ENCODE peak calls at places on chromosomes 13 and 19, in nine cellular contexts. Q, B, J, D, G, E, T, R and V are unnamed samples.

GRCh38 chr19:8580710-8581281 is 3.6 kb upstream of the MYO1F start:
- DNase-seq in T (peak), R (peak), E (no peak), Q (peak), B (peak), D (peak), J (peak), G (peak), V (peak)

GRCh38 chr19:30428281-30428680 is 56.1 kb downstream of the ZNF536 start:
- DNase-seq in E (no peak), T (no peak), G (no peak), J (no peak), B (no peak), R (no peak), D (no peak), Q (no peak), V (no peak)

GRCh38 chr19:41219924-41220567 is 1.0 kb downstream of the AXL start:
- DNase-seq in J (peak), D (no peak), B (no peak), T (peak), Q (no peak), G (no peak), E (no peak), R (no peak), V (no peak)

GRCh38 chr19:28864024-28864503 is 348.9 kb downstream of the UQCRFS1 start:
- DNase-seq in T (no peak), J (no peak), R (no peak), D (no peak), G (no peak), Q (no peak), B (no peak), E (no peak), V (no peak)

GRCh38 chr13:29279859-29280258 is 315.6 kb downstream of the SLC7A1 start:
- DNase-seq in Q (no peak), B (no peak), R (no peak), T (no peak), G (no peak), E (no peak), J (no peak), D (no peak), V (no peak)

GRCh38 chr13:112071011-112071901 is 4.3 kb downstream of the SOX1 start:
- DNase-seq in Q (no peak), G (no peak), R (no peak), B (no peak), D (no peak), E (no peak), J (no peak), T (no peak), V (no peak)

GRCh38 chr13:113208424-113209335 is at the start of gene PCID2:
- DNase-seq in D (peak), B (peak), R (peak), T (peak), J (peak), E (peak), G (peak), Q (peak), V (no peak)

GRCh38 chr13:45086484-45086883 is 33.8 kb upstream of the GTF2F2 start:
- DNase-seq in D (no peak), G (no peak), Q (no peak), T (no peak), E (no peak), R (no peak), J (no peak), B (no peak), V (no peak)

GRCh38 chr19:14677464-14677863 is 2.8 kb upstream of the ADGRE3 start:
- DNase-seq in J (no peak), B (no peak), T (no peak), D (no peak), Q (no peak), G (no peak), E (no peak), R (no peak), V (no peak)
- TF ChIP-seq REST in J (no peak), B (no peak), T (no peak), D (no peak), Q (no peak), G (no peak), E (no peak), R (no peak), V (no peak)

GRCh38 chr13:36151591-36151990 is 20.4 kb upstream of the DCLK1 start:
- DNase-seq in T (no peak), Q (no peak), E (no peak), B (no peak), R (no peak), D (no peak), J (no peak), G (no peak), V (no peak)
- TF ChIP-seq REST in T (no peak), Q (no peak), E (no peak), B (no peak), R (no peak), D (no peak), J (no peak), G (no peak), V (no peak)

GRCh38 chr19:33639034-33639681 is 17.4 kb downstream of the CHST8 start:
- DNase-seq in B (no peak), Q (no peak), J (no peak), G (no peak), E (no peak), R (no peak), T (no peak), D (no peak), V (no peak)
- TF ChIP-seq REST in B (no peak), Q (no peak), J (no peak), G (no peak), E (no peak), R (no peak), T (no peak), D (no peak), V (no peak)

GRCh38 chr19:401836-402535 is 7.0 kb downstream of the C2CD4C start:
- DNase-seq in R (no peak), B (no peak), Q (peak), J (no peak), D (no peak), E (no peak), G (no peak), T (no peak), V (no peak)
- TF ChIP-seq REST in R (no peak), B (no peak), Q (no peak), J (no peak), D (no peak), E (no peak), G (no peak), T (no peak), V (no peak)

GRCh38 chr19:56958428-56958827 is 117.9 kb upstream of the PEG3 start:
- DNase-seq in T (no peak), R (no peak), B (no peak), Q (no peak), J (no peak), D (no peak), E (no peak), G (no peak), V (no peak)

GRCh38 chr19:56959211-56959610 is 118.7 kb upstream of the PEG3 start:
- DNase-seq in D (no peak), Q (no peak), J (no peak), R (no peak), E (no peak), B (no peak), G (no peak), T (no peak), V (no peak)

GRCh38 chr19:56964526-56964925 is 124.0 kb upstream of the PEG3 start:
- DNase-seq in Q (no peak), D (no peak), B (no peak), T (no peak), E (no peak), J (no peak), R (no peak), G (no peak), V (no peak)

GRCh38 chr19:56956503-56957226 is 116.1 kb upstream of the PEG3 start:
- DNase-seq in G (no peak), Q (no peak), E (no peak), J (no peak), T (no peak), D (no peak), B (no peak), R (no peak), V (no peak)

DNA sequence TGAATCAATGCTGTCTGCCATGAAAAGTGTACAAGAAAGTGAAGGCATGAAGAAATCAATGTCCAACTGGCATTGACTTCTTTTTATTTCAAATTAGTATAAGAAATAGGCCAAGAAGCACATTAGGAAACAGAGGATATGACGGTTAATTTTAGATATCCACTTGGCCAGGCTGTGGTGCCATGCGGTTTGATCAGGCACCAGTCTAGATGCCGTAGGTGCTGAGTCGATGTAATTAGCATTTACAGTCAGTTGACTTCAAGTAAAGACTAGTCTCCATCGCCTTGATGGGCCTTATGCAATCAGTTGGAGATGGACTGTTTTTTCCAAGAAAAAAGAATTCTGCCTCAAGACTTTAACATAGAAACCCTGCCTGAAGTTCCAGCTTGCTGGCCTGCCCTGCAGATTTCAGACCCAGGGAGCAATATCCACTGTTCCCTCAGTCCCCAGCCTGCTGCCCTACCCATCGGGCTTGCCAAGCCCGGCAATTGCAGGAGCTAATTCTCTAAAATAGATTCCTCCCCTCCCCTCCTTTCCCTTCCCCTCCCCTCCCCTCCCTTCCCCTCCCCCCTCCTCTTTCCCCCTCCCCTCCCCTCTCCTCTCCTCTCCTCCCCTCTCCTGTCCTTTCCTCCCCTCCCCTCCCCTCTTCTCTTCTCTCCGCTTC is 120.6 kb upstream of the PEG3 start:
- DNase-seq in T (no peak), B (no peak), E (no peak), Q (no peak), D (no peak), G (no peak), J (no peak), R (no peak), V (no peak)
- TF ChIP-seq REST in T (no peak), B (no peak), E (no peak), Q (no peak), D (no peak), G (no peak), J (no peak), R (no peak), V (no peak)

GRCh38 chr19:13887039-13887438 is 10.1 kb downstream of the NANOS3 start:
- DNase-seq in E (no peak), T (no peak), B (no peak), D (no peak), J (no peak), R (no peak), G (no peak), Q (no peak), V (no peak)

GRCh38 chr19:13885826-13886365 is 9.0 kb downstream of the NANOS3 start:
- DNase-seq in G (no peak), T (no peak), J (no peak), Q (peak), D (no peak), R (no peak), E (no peak), B (no peak), V (no peak)

GRCh38 chr19:13882841-13883240 is 5.9 kb downstream of the NANOS3 start:
- DNase-seq in Q (peak), B (no peak), T (no peak), R (no peak), J (no peak), E (no peak), G (no peak), D (no peak), V (no peak)

GRCh38 chr19:13883665-13884064 is 6.7 kb downstream of the NANOS3 start:
- DNase-seq in T (peak), G (no peak), R (no peak), Q (peak), J (no peak), B (no peak), E (no peak), D (no peak), V (no peak)

DNA sequence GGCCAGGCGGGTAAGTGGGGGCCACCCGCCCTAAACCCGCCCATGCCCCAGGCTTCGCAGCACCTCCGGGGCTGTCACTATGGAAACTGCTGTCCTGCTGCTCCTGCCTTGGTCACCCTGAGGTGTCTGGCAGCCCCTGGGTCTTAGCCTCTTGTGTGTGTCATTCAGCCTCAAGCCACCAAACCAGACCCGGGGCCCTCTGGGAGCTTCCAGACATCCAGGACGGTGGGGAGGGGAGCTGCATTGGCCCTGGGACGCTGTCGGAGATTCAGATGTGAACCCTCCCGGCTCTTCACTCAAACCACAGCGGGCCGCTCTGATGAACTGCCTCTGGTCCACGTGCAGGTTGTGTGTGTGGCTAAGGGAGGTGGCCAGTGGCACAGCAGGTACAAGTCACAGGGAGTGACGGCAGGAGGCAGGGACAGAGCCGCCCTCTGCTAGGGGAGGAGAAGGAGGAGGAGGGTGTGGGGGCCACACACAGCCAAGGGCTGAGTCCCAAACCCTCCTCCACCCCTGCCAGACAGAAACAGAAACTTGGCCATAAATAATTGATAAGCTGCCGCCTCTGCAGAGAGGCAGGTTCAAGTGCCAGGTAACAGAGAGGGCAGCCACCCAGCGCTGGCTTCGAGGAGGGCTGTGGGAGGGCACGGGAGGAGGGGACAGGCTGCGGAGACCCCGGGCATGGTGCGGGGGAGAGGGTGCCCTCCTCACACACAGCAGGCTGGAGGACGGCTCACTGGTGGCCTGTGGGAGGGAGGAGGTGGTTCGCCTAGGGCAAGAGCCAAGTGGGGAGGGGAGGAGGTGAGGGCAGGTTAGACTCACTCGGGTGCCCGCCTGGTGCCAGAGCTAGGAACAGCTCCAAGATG is 8.0 kb downstream of the NANOS3 start:
- DNase-seq in E (no peak), J (no peak), R (no peak), D (no peak), G (no peak), Q (peak), B (no peak), T (no peak), V (no peak)
- TF ChIP-seq REST in E (no peak), J (no peak), R (no peak), D (no peak), G (no peak), Q (no peak), B (no peak), T (no peak), V (no peak)

GRCh38 chr19:57056972-57057371 is 62.8 kb upstream of the USP29 start:
- DNase-seq in B (no peak), E (no peak), D (no peak), G (no peak), T (no peak), R (no peak), Q (no peak), J (no peak), V (no peak)
- TF ChIP-seq REST in B (no peak), E (no peak), D (no peak), G (no peak), T (no peak), R (no peak), Q (no peak), J (no peak), V (no peak)

DNA sequence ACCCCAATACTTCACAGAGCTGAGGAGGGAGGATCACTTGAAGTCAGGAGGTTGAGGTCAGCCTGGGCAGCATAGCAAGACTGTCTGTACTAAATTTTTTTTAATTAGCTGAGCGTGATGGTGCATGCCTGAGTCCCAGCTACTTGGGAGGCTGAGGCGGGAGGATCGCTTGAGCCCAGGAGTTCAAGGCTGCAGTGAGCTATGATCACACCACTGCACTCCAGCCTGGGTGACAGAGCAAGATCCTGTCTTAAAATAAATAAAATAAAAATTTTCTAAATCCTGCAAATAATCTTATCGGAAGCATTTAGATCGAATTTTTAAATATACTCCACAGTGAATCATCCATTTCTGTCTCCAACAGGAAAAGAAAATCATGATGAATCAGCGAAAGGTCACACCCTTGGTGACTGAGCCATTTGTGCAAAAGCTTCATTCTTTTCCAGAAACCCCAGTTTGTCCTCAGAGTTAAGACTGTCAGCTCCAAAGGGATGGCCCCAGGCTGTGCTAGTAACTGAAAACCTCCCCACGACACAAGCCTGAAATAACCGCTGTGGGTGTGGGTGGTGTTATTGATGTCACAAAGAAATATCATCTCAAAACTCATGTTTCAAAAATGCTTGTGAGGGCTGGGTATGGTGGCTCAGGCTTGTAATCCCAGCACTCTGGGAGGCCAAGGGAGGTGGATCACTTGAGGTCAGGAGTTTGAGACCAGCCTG is 167.6 kb downstream of the PTPRS start:
- DNase-seq in J (peak), Q (no peak), B (peak), R (no peak), G (no peak), T (no peak), D (peak), E (no peak), V (peak)
- TF ChIP-seq REST in J (no peak), Q (no peak), B (no peak), R (no peak), G (no peak), T (no peak), D (no peak), E (no peak), V (no peak)

GRCh38 chr19:17865364-17866311 is 5.9 kb downstream of the RPL18A start:
- DNase-seq in T (peak), B (no peak), G (no peak), D (peak), E (no peak), J (peak), Q (peak), R (no peak), V (no peak)
- TF ChIP-seq REST in T (no peak), B (no peak), G (no peak), D (no peak), E (no peak), J (no peak), Q (no peak), R (no peak), V (no peak)